ENCODE peak calls at places on chromosomes 11 and 22, in four cellular contexts. H is astrocyte of the cerebellum, B is T-helper 1 cell, N is NCI-H2081. M is an unnamed sample.

GRCh38 chr22:26139320-26139719 is 29.9 kb upstream of the SEZ6L start:
- DNase-seq in H (no peak), B (no peak), N (peak), M (no peak)

GRCh38 chr11:91163619-91164451 is 941.0 kb upstream of the CHORDC1 start:
- DNase-seq in H (peak), B (no peak), N (peak), M (no peak)

GRCh38 chr11:70210051-70210501 is 7.0 kb downstream of the FADD start:
- DNase-seq in H (no peak), B (no peak), N (no peak), M (peak)

GRCh38 chr11:110409174-110409573 is 20.6 kb upstream of the FDX1 start:
- DNase-seq in H (no peak), B (no peak), N (no peak), M (peak)

GRCh38 chr22:41826430-41827383 is 6.2 kb upstream of the SREBF2 start:
- DNase-seq in H (no peak), B (no peak), N (no peak), M (no peak)

GRCh38 chr11:33089776-33090175 is 50.4 kb downstream of the TCP11L1 start:
- DNase-seq in H (peak), B (no peak), N (no peak), M (peak)

GRCh38 chr22:28344893-28345292 is 334.7 kb downstream of the TTC28 start:
- DNase-seq in H (no peak), B (no peak), N (no peak), M (peak)

GRCh38 chr11:110855246-110855645 is 143.0 kb upstream of the ARHGAP20 start:
- DNase-seq in H (no peak), B (no peak), N (no peak), M (peak)

GRCh38 chr11:66563832-66564231 is 4.6 kb downstream of the CTSF start:
- DNase-seq in H (no peak), B (no peak), N (no peak), M (no peak)

GRCh38 chr11:64088159-64089026 is 52.7 kb downstream of the FLRT1 start:
- DNase-seq in H (no peak), B (no peak), N (no peak), M (no peak)

GRCh38 chr22:31092161-31092560 is 11.0 kb downstream of the SMTN start:
- DNase-seq in H (no peak), B (no peak), N (no peak), M (no peak)

GRCh38 chr11:35321532-35322320 is 97.6 kb downstream of the SLC1A2 start:
- DNase-seq in H (peak), B (no peak), N (no peak), M (peak)

GRCh38 chr11:40819230-40819629 is 640.2 kb downstream of the LRRC4C start:
- DNase-seq in H (no peak), B (no peak), N (no peak), M (no peak)

GRCh38 chr11:69449320-69450063 is 32.0 kb upstream of the LINC01488 start:
- DNase-seq in H (no peak), B (no peak), N (no peak), M (no peak)

GRCh38 chr11:47908198-47908597 is 60.0 kb upstream of the NUP160 start:
- DNase-seq in H (no peak), B (no peak), N (no peak), M (peak)

GRCh38 chr22:43993072-43993760 is 30.9 kb upstream of the PARVB start:
- DNase-seq in H (peak), B (peak), N (peak), M (peak)

GRCh38 chr11:126355926-126356897 is 726 bp downstream of the ST3GAL4 start:
- DNase-seq in H (no peak), B (no peak), N (no peak), M (peak)

GRCh38 chr11:79013509-79013908 is 427.3 kb downstream of the TENM4 start:
- DNase-seq in H (no peak), B (no peak), N (no peak), M (peak)

GRCh38 chr11:88421530-88421929 is 84.0 kb upstream of the CTSC start:
- DNase-seq in H (no peak), B (no peak), N (no peak), M (peak)

GRCh38 chr22:23204541-23205157 is 24.3 kb downstream of the BCR start:
- DNase-seq in H (no peak), B (no peak), N (peak), M (peak)

GRCh38 chr22:27348634-27349033 is 452.9 kb downstream of the MN1 start:
- DNase-seq in H (no peak), B (no peak), N (no peak), M (peak)

GRCh38 chr11:74398244-74399159 is at the start of gene PGM2L1:
- DNase-seq in H (peak), B (peak), N (peak), M (peak)

GRCh38 chr11:7422544-7423331 is 62.6 kb upstream of the OLFML1 start:
- DNase-seq in H (no peak), B (no peak), N (no peak), M (no peak)

GRCh38 chr11:22263613-22264012 is 70.7 kb downstream of the ANO5 start:
- DNase-seq in H (no peak), B (no peak), N (no peak), M (no peak)

GRCh38 chr22:28904211-28904808 is 20.9 kb downstream of the ZNRF3 start:
- DNase-seq in H (no peak), B (no peak), N (no peak), M (peak)

GRCh38 chr22:22710719-22711531 is 66.5 kb downstream of the GGTLC2 start:
- DNase-seq in H (no peak), B (peak), N (peak), M (peak)

GRCh38 chr11:62726156-62727006 is 876 bp downstream of the HNRNPUL2 start:
- DNase-seq in H (no peak), B (no peak), N (peak), M (no peak)

GRCh38 chr11:72493426-72494108 is 59.2 kb upstream of the CLPB start:
- DNase-seq in H (no peak), B (no peak), N (no peak), M (no peak)

GRCh38 chr22:27840436-27840835 is 38.9 kb upstream of the MN1 start:
- DNase-seq in H (no peak), B (no peak), N (no peak), M (no peak)

GRCh38 chr11:74460065-74460464 is 7.3 kb downstream of the KCNE3 start:
- DNase-seq in H (no peak), B (no peak), N (no peak), M (no peak)

GRCh38 chr11:115170133-115170815 is 333.9 kb downstream of the CADM1 start:
- DNase-seq in H (peak), B (no peak), N (peak), M (peak)

GRCh38 chr11:13210424-13210823 is 67.2 kb upstream of the BMAL1 start:
- DNase-seq in H (peak), B (no peak), N (peak), M (peak)